ENCODE peak calls at places on chromosomes 1 and 21, in nine cellular contexts. G is hypothalamus; K is cardiac septum; W is activated naive CD4-positive, alpha-beta T cell; Q is stimulated activated CD4-positive, alpha-beta T cell treated with anti-CD3 and anti-CD28 coated beads, Interleukin-2, amount 100 ng/mL, for 48 hours; E is DND-41; V is suprapubic skin; F is activated naive CD8-positive, alpha-beta T cell treated with anti-CD3 and anti-CD28 coated beads for 36 hours; R is neuronal stem cell. O is an unnamed sample.

GRCh38 chr1:151368745-151369610 is 3.5 kb downstream of the SELENBP1 start:
- DNase-seq in G (no peak), K (no peak), W (no peak), Q (no peak), E (no peak), V (no peak), F (no peak), R (no peak), O (no peak)

GRCh38 chr1:81237531-81238528 is 562.9 kb upstream of the ADGRL2 start:
- DNase-seq in G (no peak), K (no peak), W (no peak), Q (no peak), E (no peak), V (no peak), F (no peak), R (no peak), O (no peak)

GRCh38 chr21:14864211-14865021 is 200.4 kb downstream of the NRIP1 start:
- DNase-seq in G (peak), K (peak), W (peak), Q (peak), E (peak), V (peak), F (peak), R (peak), O (peak)

GRCh38 chr1:177270863-177271262 is 100.1 kb downstream of the BRINP2 start:
- DNase-seq in G (no peak), K (no peak), W (no peak), Q (no peak), E (no peak), V (no peak), F (no peak), R (no peak), O (no peak)

GRCh38 chr1:196593955-196594354 is 14.3 kb downstream of the KCNT2 start:
- DNase-seq in G (no peak), K (no peak), W (no peak), Q (no peak), E (no peak), V (no peak), F (no peak), R (no peak), O (no peak)

GRCh38 chr21:14533555-14534400 is 12.3 kb downstream of the SAMSN1 start:
- DNase-seq in G (no peak), K (no peak), W (no peak), Q (no peak), E (no peak), V (no peak), F (no peak), R (no peak), O (no peak)

GRCh38 chr1:84171471-84171870 is 27.4 kb downstream of the PRKACB start:
- DNase-seq in G (no peak), K (no peak), W (no peak), Q (no peak), E (no peak), V (no peak), F (no peak), R (no peak), O (no peak)

GRCh38 chr1:81976539-81976938 is 175.8 kb downstream of the ADGRL2 start:
- DNase-seq in G (no peak), K (no peak), W (no peak), Q (no peak), E (no peak), V (no peak), F (no peak), R (no peak), O (no peak)

GRCh38 chr1:6271554-6271953 is 10.7 kb upstream of the GPR153 start:
- DNase-seq in G (no peak), K (no peak), W (no peak), Q (no peak), E (no peak), V (no peak), F (no peak), R (no peak), O (no peak)

GRCh38 chr1:73056826-73057225 is 774.5 kb upstream of the NEGR1 start:
- DNase-seq in G (no peak), K (no peak), W (no peak), Q (no peak), E (no peak), V (no peak), F (no peak), R (no peak), O (no peak)

O was measured in amygdala.